ENCODE peak calls at places on chromosomes 16 and 17, in seven cellular contexts. U is cardiac fibroblast, E is stomach, L is kidney, V is fibroblast of the aortic adventitia, T is psoas muscle, H is choroid plexus epithelial cell. P is an unnamed sample.

GRCh38 chr16:89924925-89925307 is 1.8 kb downstream of the TUBB3 start:
- DNase-seq in U (no peak), E (no peak), L (no peak), V (no peak), T (no peak), H (no peak), P (no peak)

GRCh38 chr17:67139784-67140665 is 95.7 kb downstream of the CACNG1 start:
- DNase-seq in U (peak; percentile 63), E (no peak), L (no peak), V (peak; percentile 39), T (no peak), H (peak; percentile 74), P (peak; percentile 20)

GRCh38 chr16:50219402-50219975 is 46.9 kb upstream of the ADCY7 start:
- DNase-seq in U (no peak), E (no peak), L (no peak), V (no peak), T (no peak), H (no peak), P (no peak)

GRCh38 chr16:49556252-49557069 is 182.9 kb downstream of the C16orf78 start:
- DNase-seq in U (peak; percentile 67), E (no peak), L (no peak), V (peak; percentile 58), T (no peak), H (peak; percentile 83), P (no peak)

GRCh38 chr17:61467416-61468262 is 15.4 kb downstream of the TBX4 start:
- DNase-seq in U (peak; percentile 60), E (peak; percentile 38), L (peak; percentile 53), V (peak; percentile 53), T (no peak), H (peak; percentile 56), P (peak; percentile 9)

GRCh38 chr16:2691491-2692248 is 9.3 kb downstream of the KCTD5 start:
- DNase-seq in U (no peak), E (peak; percentile 80), L (peak; percentile 68), V (no peak), T (peak; percentile 83), H (no peak), P (no peak)

GRCh38 chr16:56747486-56748045 is 17.6 kb downstream of the NUP93 start:
- DNase-seq in U (peak; percentile 26), E (no peak), L (no peak), V (peak; percentile 52), T (no peak), H (peak; percentile 47), P (no peak)

GRCh38 chr17:59786536-59787319 is 79.3 kb downstream of the VMP1 start:
- DNase-seq in U (peak; percentile 100), E (peak; percentile 61), L (no peak), V (peak; percentile 100), T (no peak), H (peak; percentile 100), P (peak; percentile 99)

GRCh38 chr16:2841606-2842339 is 11.7 kb downstream of the ZG16B start:
- DNase-seq in U (no peak), E (no peak), L (peak; percentile 70), V (no peak), T (peak; percentile 44), H (no peak), P (no peak)

GRCh38 chr16:71758293-71758760 is 33.8 kb upstream of the PHLPP2 start:
- DNase-seq in U (no peak), E (no peak), L (no peak), V (no peak), T (no peak), H (no peak), P (no peak)

GRCh38 chr17:75090871-75091854 is 3.4 kb downstream of the SLC16A5 start:
- DNase-seq in U (no peak), E (peak; percentile 57), L (peak; percentile 82), V (no peak), T (peak; percentile 73), H (no peak), P (no peak)

GRCh38 chr16:13909872-13910303 is 10.1 kb upstream of the ERCC4 start:
- DNase-seq in U (peak; percentile 99), E (peak; percentile 87), L (no peak), V (peak; percentile 99), T (no peak), H (peak; percentile 82), P (peak; percentile 41)

GRCh38 chr17:7651097-7651958 is 602 bp downstream of the ATP1B2 start:
- DNase-seq in U (no peak), E (no peak), L (peak; percentile 80), V (no peak), T (no peak), H (no peak), P (no peak)

GRCh38 chr17:79581306-79581932 is 29.4 kb downstream of the RBFOX3 start:
- DNase-seq in U (no peak), E (no peak), L (no peak), V (no peak), T (no peak), H (no peak), P (no peak)

GRCh38 chr17:39096435-39097158 is 54.8 kb downstream of the PLXDC1 start:
- DNase-seq in U (peak; percentile 15), E (no peak), L (no peak), V (no peak), T (no peak), H (no peak), P (no peak)

GRCh38 chr17:76553163-76553908 is 13.5 kb downstream of the PRCD start:
- DNase-seq in U (no peak), E (no peak), L (no peak), V (no peak), T (no peak), H (no peak), P (no peak)

GRCh38 chr17:27340990-27341595 is 47.2 kb downstream of the WSB1 start:
- DNase-seq in U (no peak), E (no peak), L (no peak), V (no peak), T (no peak), H (no peak), P (no peak)

GRCh38 chr17:72120878-72121163 is at the start of gene SOX9:
- DNase-seq in U (peak; percentile 98), E (peak; percentile 92), L (peak; percentile 95), V (peak; percentile 79), T (peak; percentile 92), H (peak; percentile 95), P (peak; percentile 79)

GRCh38 chr17:41540921-41541625 is 13.0 kb upstream of the KRT19 start:
- DNase-seq in U (no peak), E (no peak), L (no peak), V (no peak), T (no peak), H (no peak), P (no peak)

GRCh38 chr17:62627904-62628603 is 584 bp downstream of the MRC2 start:
- DNase-seq in U (peak; percentile 84), E (no peak), L (peak; percentile 84), V (peak; percentile 82), T (peak; percentile 71), H (peak; percentile 78), P (peak; percentile 58)

GRCh38 chr16:87927195-87927562 is 9.2 kb downstream of the CA5A start:
- DNase-seq in U (no peak), E (no peak), L (no peak), V (no peak), T (no peak), H (no peak), P (no peak)

GRCh38 chr16:88133507-88133843 is 182.2 kb downstream of the BANP start:
- DNase-seq in U (no peak), E (no peak), L (no peak), V (no peak), T (no peak), H (no peak), P (no peak)

GRCh38 chr17:63785556-63785955 is 11.6 kb downstream of the DDX42 start:
- DNase-seq in U (peak; percentile 31), E (no peak), L (no peak), V (peak; percentile 61), T (no peak), H (peak; percentile 76), P (peak; percentile 40)

GRCh38 chr17:42212382-42212781 is 18.1 kb upstream of the GHDC start:
- DNase-seq in U (no peak), E (no peak), L (no peak), V (peak; percentile 20), T (no peak), H (no peak), P (no peak)

GRCh38 chr17:79844869-79845600 is 5.8 kb upstream of the CBX4 start:
- DNase-seq in U (peak; percentile 35), E (peak; percentile 60), L (peak; percentile 85), V (peak; percentile 22), T (peak; percentile 74), H (no peak), P (no peak)

GRCh38 chr16:49280022-49280741 is 1.5 kb downstream of the CBLN1 start:
- DNase-seq in U (no peak), E (no peak), L (no peak), V (no peak), T (no peak), H (no peak), P (no peak)

GRCh38 chr17:59439261-59439660 is 107.8 kb downstream of the YPEL2 start:
- DNase-seq in U (no peak), E (no peak), L (no peak), V (no peak), T (no peak), H (peak; percentile 11), P (no peak)

DNA sequence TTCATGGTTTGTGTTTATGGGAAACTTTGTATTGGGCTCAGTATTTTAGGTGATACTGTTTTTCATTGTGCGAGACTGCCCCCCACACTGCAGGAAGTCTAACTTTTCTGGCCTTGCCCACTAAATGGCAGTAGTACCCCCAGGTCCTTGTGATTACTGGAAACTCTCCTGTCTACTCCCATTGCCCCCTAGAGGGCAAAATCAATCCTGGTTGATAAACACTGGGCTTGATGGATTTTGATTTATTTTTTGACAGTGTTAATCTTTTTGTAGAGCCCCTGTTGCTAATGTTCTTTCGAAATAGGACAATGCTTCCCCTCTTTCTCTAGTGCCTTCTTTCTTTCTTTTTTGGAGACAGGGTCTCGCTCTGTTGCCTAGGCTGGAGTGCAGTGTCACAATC is 15.5 kb downstream of the METTL9 start:
- DNase-seq in U (no peak), E (no peak), L (no peak), V (no peak), T (no peak), H (no peak), P (no peak)
- TF ChIP-seq CTCF in U (no peak), E (no peak), L (no peak), V (peak; percentile 4), T (no peak), H (peak; percentile 6), P (peak; percentile 51)

DNA sequence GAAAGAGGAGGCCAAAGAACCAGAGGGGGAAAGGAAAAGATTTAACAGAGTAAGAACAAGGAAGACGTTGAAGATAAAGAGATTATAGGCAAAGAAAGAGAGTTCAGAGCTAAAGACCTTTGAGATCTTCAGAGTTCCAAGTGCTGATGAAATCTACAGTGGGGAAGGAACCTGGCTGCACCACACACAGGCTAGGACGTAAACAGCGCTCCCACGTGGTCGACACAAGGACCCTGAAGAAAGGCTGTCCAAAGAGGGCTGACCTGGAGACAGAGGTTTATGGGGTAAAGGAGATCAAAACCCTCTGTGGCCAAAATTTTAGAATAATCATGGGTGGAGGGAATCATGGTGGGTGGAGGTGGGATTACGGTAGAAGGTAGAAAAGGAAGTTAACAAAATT is 121.6 kb downstream of the PMP22 start:
- DNase-seq in U (no peak), E (no peak), L (no peak), V (no peak), T (no peak), H (no peak), P (no peak)
- TF ChIP-seq CTCF in U (no peak), E (no peak), L (no peak), V (no peak), T (no peak), H (no peak), P (no peak)

GRCh38 chr17:18951941-18952842 is at the start of gene SLC5A10:
- DNase-seq in U (no peak), E (no peak), L (peak; percentile 67), V (no peak), T (no peak), H (no peak), P (no peak)
- TF ChIP-seq CTCF in U (peak; percentile 28), E (no peak), L (peak; percentile 33), V (peak; percentile 33), T (no peak), H (peak; percentile 54), P (peak; percentile 58)

GRCh38 chr16:31298958-31299357 is 39.2 kb downstream of the ITGAM start:
- DNase-seq in U (peak; percentile 1), E (no peak), L (no peak), V (peak; percentile 4), T (no peak), H (peak; percentile 5), P (no peak)
- TF ChIP-seq CTCF in U (no peak), E (no peak), L (no peak), V (peak; percentile 18), T (peak; percentile 32), H (no peak), P (no peak)